ENCODE peak calls at places on chromosomes 6 and 20, in six cellular contexts. One of them, this sample, is unnamed.

GRCh38 chr6:147935656-147936055 is 407.0 kb upstream of the SASH1 start:
- DNase-seq in H9: no peak
- DNase-seq in sigmoid colon: no peak
- DNase-seq in foreskin fibroblast: no peak
- DNase-seq in mesothelial cell of epicardium: no peak
- DNase-seq in RWPE1: no peak
- DNase-seq in this sample: no peak

GRCh38 chr6:118893095-118893881 is 664 bp upstream of the ASF1A start:
- DNase-seq in H9: peak
- DNase-seq in sigmoid colon: no peak
- DNase-seq in foreskin fibroblast: peak
- DNase-seq in mesothelial cell of epicardium: no peak
- DNase-seq in RWPE1: peak
- DNase-seq in this sample: no peak

GRCh38 chr6:815348-815738 is 122.4 kb upstream of the EXOC2 start:
- DNase-seq in H9: no peak
- DNase-seq in sigmoid colon: no peak
- DNase-seq in foreskin fibroblast: no peak
- DNase-seq in mesothelial cell of epicardium: no peak
- DNase-seq in RWPE1: no peak
- DNase-seq in this sample: no peak

GRCh38 chr6:65649392-65649791 is 57.6 kb downstream of the EYS start:
- DNase-seq in H9: no peak
- DNase-seq in sigmoid colon: no peak
- DNase-seq in foreskin fibroblast: no peak
- DNase-seq in mesothelial cell of epicardium: no peak
- DNase-seq in RWPE1: no peak
- DNase-seq in this sample: no peak

GRCh38 chr20:59817846-59818245 is 115.6 kb downstream of the SYCP2 start:
- DNase-seq in H9: peak
- DNase-seq in sigmoid colon: no peak
- DNase-seq in foreskin fibroblast: no peak
- DNase-seq in mesothelial cell of epicardium: no peak
- DNase-seq in RWPE1: no peak
- DNase-seq in this sample: no peak

GRCh38 chr6:145008715-145009114 is 723.6 kb downstream of the UTRN start:
- DNase-seq in H9: no peak
- DNase-seq in sigmoid colon: no peak
- DNase-seq in foreskin fibroblast: no peak
- DNase-seq in mesothelial cell of epicardium: no peak
- DNase-seq in RWPE1: no peak
- DNase-seq in this sample: no peak

GRCh38 chr6:16205377-16206144 is 32.8 kb upstream of the GMPR start:
- DNase-seq in H9: no peak
- DNase-seq in sigmoid colon: no peak
- DNase-seq in foreskin fibroblast: peak
- DNase-seq in mesothelial cell of epicardium: no peak
- DNase-seq in RWPE1: no peak
- DNase-seq in this sample: no peak

GRCh38 chr6:142361765-142362540 is 60.1 kb downstream of the ADGRG6 start:
- DNase-seq in H9: no peak
- DNase-seq in sigmoid colon: no peak
- DNase-seq in foreskin fibroblast: peak
- DNase-seq in mesothelial cell of epicardium: no peak
- DNase-seq in RWPE1: no peak
- DNase-seq in this sample: no peak

GRCh38 chr20:59831024-59831900 is 102.2 kb downstream of the SYCP2 start:
- DNase-seq in H9: peak
- DNase-seq in sigmoid colon: peak
- DNase-seq in foreskin fibroblast: no peak
- DNase-seq in mesothelial cell of epicardium: no peak
- DNase-seq in RWPE1: peak
- DNase-seq in this sample: no peak

GRCh38 chr6:72367439-72367838 is 254.4 kb upstream of the KCNQ5 start:
- DNase-seq in H9: no peak
- DNase-seq in sigmoid colon: no peak
- DNase-seq in foreskin fibroblast: no peak
- DNase-seq in mesothelial cell of epicardium: no peak
- DNase-seq in RWPE1: no peak
- DNase-seq in this sample: no peak

GRCh38 chr20:61925555-61926252 is 140.0 kb downstream of the TAF4 start:
- DNase-seq in H9: no peak
- DNase-seq in sigmoid colon: no peak
- DNase-seq in foreskin fibroblast: peak
- DNase-seq in mesothelial cell of epicardium: no peak
- DNase-seq in RWPE1: peak
- DNase-seq in this sample: no peak

GRCh38 chr6:110813813-110814487 is 1.3 kb downstream of the CDK19 start:
- DNase-seq in H9: no peak
- DNase-seq in sigmoid colon: no peak
- DNase-seq in foreskin fibroblast: no peak
- DNase-seq in mesothelial cell of epicardium: no peak
- DNase-seq in RWPE1: peak
- DNase-seq in this sample: no peak

GRCh38 chr20:58429303-58429702 is 40.3 kb downstream of the VAPB start:
- DNase-seq in H9: no peak
- DNase-seq in sigmoid colon: no peak
- DNase-seq in foreskin fibroblast: no peak
- DNase-seq in mesothelial cell of epicardium: no peak
- DNase-seq in RWPE1: no peak
- DNase-seq in this sample: no peak

GRCh38 chr6:92047152-92047551 is 1372.2 kb downstream of the EPHA7 start:
- DNase-seq in H9: no peak
- DNase-seq in sigmoid colon: no peak
- DNase-seq in foreskin fibroblast: no peak
- DNase-seq in mesothelial cell of epicardium: no peak
- DNase-seq in RWPE1: no peak
- DNase-seq in this sample: no peak

GRCh38 chr20:59221049-59221748 is 57.6 kb downstream of the ZNF831 start:
- DNase-seq in H9: peak
- DNase-seq in sigmoid colon: no peak
- DNase-seq in foreskin fibroblast: no peak
- DNase-seq in mesothelial cell of epicardium: no peak
- DNase-seq in RWPE1: no peak
- DNase-seq in this sample: no peak

GRCh38 chr6:149075616-149076354 is 241.7 kb upstream of the TAB2 start:
- DNase-seq in H9: no peak
- DNase-seq in sigmoid colon: no peak
- DNase-seq in foreskin fibroblast: no peak
- DNase-seq in mesothelial cell of epicardium: no peak
- DNase-seq in RWPE1: peak
- DNase-seq in this sample: no peak

GRCh38 chr6:137210903-137211302 is 8.3 kb downstream of the IFNGR1 start:
- DNase-seq in H9: no peak
- DNase-seq in sigmoid colon: no peak
- DNase-seq in foreskin fibroblast: no peak
- DNase-seq in mesothelial cell of epicardium: no peak
- DNase-seq in RWPE1: no peak
- DNase-seq in this sample: no peak

GRCh38 chr20:45963059-45964011 is 8.7 kb downstream of the ZNF335 start:
- DNase-seq in H9: peak
- DNase-seq in sigmoid colon: peak
- DNase-seq in foreskin fibroblast: no peak
- DNase-seq in mesothelial cell of epicardium: no peak
- DNase-seq in RWPE1: no peak
- DNase-seq in this sample: no peak

GRCh38 chr6:120005292-120005976 is 655.9 kb upstream of the MAN1A1 start:
- DNase-seq in H9: no peak
- DNase-seq in sigmoid colon: no peak
- DNase-seq in foreskin fibroblast: no peak
- DNase-seq in mesothelial cell of epicardium: no peak
- DNase-seq in RWPE1: no peak
- DNase-seq in this sample: no peak

GRCh38 chr6:37882724-37883413 is 63.3 kb downstream of the ZFAND3 start:
- DNase-seq in H9: no peak
- DNase-seq in sigmoid colon: no peak
- DNase-seq in foreskin fibroblast: peak
- DNase-seq in mesothelial cell of epicardium: no peak
- DNase-seq in RWPE1: no peak
- DNase-seq in this sample: no peak

GRCh38 chr6:43395822-43396221 is 26.4 kb upstream of the ZNF318 start:
- DNase-seq in H9: no peak
- DNase-seq in sigmoid colon: no peak
- DNase-seq in foreskin fibroblast: no peak
- DNase-seq in mesothelial cell of epicardium: no peak
- DNase-seq in RWPE1: no peak
- DNase-seq in this sample: no peak

GRCh38 chr6:13851803-13852202 is 37.4 kb upstream of the MCUR1 start:
- DNase-seq in H9: no peak
- DNase-seq in sigmoid colon: no peak
- DNase-seq in foreskin fibroblast: no peak
- DNase-seq in mesothelial cell of epicardium: no peak
- DNase-seq in RWPE1: no peak
- DNase-seq in this sample: no peak

GRCh38 chr6:13853871-13854270 is 39.5 kb upstream of the MCUR1 start:
- DNase-seq in H9: no peak
- DNase-seq in sigmoid colon: no peak
- DNase-seq in foreskin fibroblast: no peak
- DNase-seq in mesothelial cell of epicardium: no peak
- DNase-seq in RWPE1: no peak
- DNase-seq in this sample: no peak

GRCh38 chr6:13859871-13860555 is 45.7 kb upstream of the MCUR1 start:
- DNase-seq in H9: peak
- DNase-seq in sigmoid colon: no peak
- DNase-seq in foreskin fibroblast: no peak
- DNase-seq in mesothelial cell of epicardium: no peak
- DNase-seq in RWPE1: no peak
- DNase-seq in this sample: no peak

DNA sequence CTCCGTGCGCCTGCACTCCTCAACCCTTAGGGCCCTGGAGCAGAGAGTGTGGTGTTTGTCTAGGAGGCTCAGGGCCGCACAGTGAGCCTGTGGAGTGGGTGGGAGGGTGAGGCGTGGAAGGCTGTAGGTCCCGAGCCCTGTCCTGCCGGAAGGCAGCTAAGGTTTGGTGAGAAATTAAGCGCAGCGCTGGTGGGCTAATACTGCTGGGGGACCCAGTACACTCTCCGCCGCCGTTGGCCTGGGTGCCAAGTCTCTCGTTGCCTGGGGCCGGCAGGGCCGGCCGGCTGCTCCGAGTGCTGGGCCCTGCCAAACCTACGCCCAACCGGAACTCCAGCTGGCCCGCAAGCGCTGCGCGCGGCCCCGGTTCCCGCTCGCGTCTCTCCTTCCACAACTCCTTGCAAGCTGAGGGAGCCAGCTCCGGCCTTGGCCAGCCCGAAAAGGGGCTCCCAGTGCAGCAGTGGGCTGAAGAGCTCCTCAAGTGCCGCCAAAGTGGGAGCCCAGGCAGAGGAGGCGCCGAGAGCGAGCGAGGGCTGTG is 40.4 kb upstream of the MCUR1 start:
- DNase-seq in H9: peak
- DNase-seq in sigmoid colon: no peak
- DNase-seq in foreskin fibroblast: no peak
- DNase-seq in mesothelial cell of epicardium: no peak
- DNase-seq in RWPE1: no peak
- DNase-seq in this sample: no peak
- TF ChIP-seq CTCF in H9: no peak
- TF ChIP-seq CTCF in sigmoid colon: no peak
- TF ChIP-seq CTCF in foreskin fibroblast: no peak
- TF ChIP-seq CTCF in mesothelial cell of epicardium: no peak
- TF ChIP-seq CTCF in RWPE1: no peak
- TF ChIP-seq CTCF in this sample: no peak

DNA sequence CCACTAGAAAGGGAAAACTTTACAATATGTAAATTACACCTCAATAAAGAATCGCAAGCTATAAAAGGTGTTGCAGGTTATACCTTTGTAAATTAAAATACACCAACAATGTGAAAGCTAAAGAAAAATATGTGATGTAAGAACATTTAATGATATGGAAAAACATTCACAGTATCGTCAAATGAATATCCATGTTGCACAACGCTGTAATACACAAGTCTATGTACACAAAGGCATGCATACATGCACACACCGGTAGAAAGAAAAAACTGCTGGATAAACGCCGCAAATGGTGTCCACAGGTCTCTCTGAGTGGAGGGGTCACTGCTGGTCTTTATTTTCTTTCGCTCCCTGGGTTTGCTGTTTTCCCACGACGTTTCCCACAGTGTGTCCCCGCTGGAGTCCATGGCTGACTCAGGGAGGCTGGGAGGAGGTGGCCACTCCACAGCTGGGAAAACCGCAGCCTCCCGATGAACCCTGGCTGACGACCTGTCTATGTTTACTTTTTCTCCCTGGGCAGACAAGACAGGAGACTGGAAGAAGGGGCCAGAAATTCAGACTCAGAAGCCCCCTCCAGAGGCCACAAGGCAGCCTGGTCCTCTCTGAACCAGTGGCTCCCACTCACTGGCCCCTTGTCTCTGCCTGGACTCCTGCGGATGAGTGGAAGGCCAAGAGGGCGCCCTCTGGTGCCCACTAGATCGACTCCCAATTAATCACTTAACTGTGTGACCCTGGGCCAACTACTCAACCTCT is 13.0 kb upstream of the BPI start:
- DNase-seq in H9: peak
- DNase-seq in sigmoid colon: no peak
- DNase-seq in foreskin fibroblast: peak
- DNase-seq in mesothelial cell of epicardium: no peak
- DNase-seq in RWPE1: peak
- DNase-seq in this sample: no peak
- TF ChIP-seq CTCF in H9: peak
- TF ChIP-seq CTCF in sigmoid colon: no peak
- TF ChIP-seq CTCF in foreskin fibroblast: peak
- TF ChIP-seq CTCF in mesothelial cell of epicardium: no peak
- TF ChIP-seq CTCF in RWPE1: peak
- TF ChIP-seq CTCF in this sample: peak

GRCh38 chr6:109695468-109695867 is 4.4 kb downstream of the FIG4 start:
- DNase-seq in H9: no peak
- DNase-seq in sigmoid colon: no peak
- DNase-seq in foreskin fibroblast: no peak
- DNase-seq in mesothelial cell of epicardium: no peak
- DNase-seq in RWPE1: no peak
- DNase-seq in this sample: no peak
- TF ChIP-seq CTCF in H9: peak
- TF ChIP-seq CTCF in sigmoid colon: no peak
- TF ChIP-seq CTCF in foreskin fibroblast: no peak
- TF ChIP-seq CTCF in mesothelial cell of epicardium: no peak
- TF ChIP-seq CTCF in RWPE1: no peak
- TF ChIP-seq CTCF in this sample: peak

DNA sequence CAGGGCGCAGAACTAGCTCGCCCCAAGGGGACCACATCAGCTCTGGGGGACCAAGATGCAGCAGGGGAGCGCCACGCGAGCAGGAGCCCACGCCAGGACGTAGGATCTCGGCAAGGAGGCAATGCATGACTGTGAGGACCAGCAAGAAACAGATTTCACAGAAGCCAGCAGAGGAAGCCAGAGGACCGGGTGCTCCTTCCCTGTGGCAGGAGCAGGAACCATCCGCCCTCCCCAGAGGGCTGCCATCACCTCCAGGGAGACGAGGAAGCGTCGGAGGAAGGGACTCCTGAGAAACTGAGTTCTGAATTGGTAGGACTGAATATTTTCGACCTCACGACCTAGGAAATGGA is 37.0 kb downstream of the PNLDC1 start:
- DNase-seq in H9: no peak
- DNase-seq in sigmoid colon: no peak
- DNase-seq in foreskin fibroblast: no peak
- DNase-seq in mesothelial cell of epicardium: no peak
- DNase-seq in RWPE1: no peak
- DNase-seq in this sample: no peak
- TF ChIP-seq CTCF in H9: no peak
- TF ChIP-seq CTCF in sigmoid colon: no peak
- TF ChIP-seq CTCF in foreskin fibroblast: no peak
- TF ChIP-seq CTCF in mesothelial cell of epicardium: no peak
- TF ChIP-seq CTCF in RWPE1: no peak
- TF ChIP-seq CTCF in this sample: no peak

This sample was measured in progenitor cell of endocrine pancreas.